ENCODE peak calls at places on chromosomes 5 and 9, in ten cellular contexts. H is stimulated activated CD4-positive, alpha-beta T cell treated with anti-CD3 and anti-CD28 coated beads, Interleukin-15, amount 100 ng/mL, for 1 hour; W is ELR; A is T1000; Y is NCI-H1417; E is substantia nigra; K is H4; B is HTR-8/SVneo; C is endodermal cell; Z is mucosa of gallbladder. M is an unnamed sample.

GRCh38 chr9:4328723-4329122 is 28.9 kb upstream of the GLIS3 start:
- DNase-seq in H (no peak), W (peak), A (no peak), Y (no peak), E (no peak), K (no peak), B (no peak), C (no peak), Z (no peak), M (no peak)

GRCh38 chr9:87751423-87751822 is 25.5 kb downstream of the CTSL start:
- DNase-seq in H (no peak), W (no peak), A (no peak), Y (no peak), E (no peak), K (no peak), B (no peak), C (no peak), Z (peak), M (no peak)

GRCh38 chr9:16434522-16434921 is 435.9 kb downstream of the BNC2 start:
- DNase-seq in H (no peak), W (peak), A (no peak), Y (no peak), E (no peak), K (no peak), B (no peak), C (no peak), Z (no peak), M (no peak)

GRCh38 chr5:143693691-143694252 is 118.2 kb upstream of the HMHB1 start:
- DNase-seq in H (no peak), W (no peak), A (no peak), Y (no peak), E (no peak), K (no peak), B (no peak), C (no peak), Z (no peak), M (no peak)

GRCh38 chr5:140258016-140258415 is 44.9 kb downstream of the PFDN1 start:
- DNase-seq in H (no peak), W (peak), A (no peak), Y (no peak), E (no peak), K (no peak), B (no peak), C (no peak), Z (no peak), M (peak)

GRCh38 chr5:69528015-69528414 is 32.0 kb upstream of the GTF2H2C start:
- DNase-seq in H (no peak), W (no peak), A (no peak), Y (no peak), E (no peak), K (no peak), B (no peak), C (no peak), Z (no peak), M (no peak)

GRCh38 chr9:113649855-113650206 is 186.3 kb downstream of the RGS3 start:
- DNase-seq in H (no peak), W (no peak), A (no peak), Y (no peak), E (no peak), K (no peak), B (no peak), C (no peak), Z (no peak), M (no peak)

GRCh38 chr5:168877132-168877895 is 298.1 kb upstream of the PANK3 start:
- DNase-seq in H (no peak), W (no peak), A (no peak), Y (peak), E (no peak), K (no peak), B (no peak), C (no peak), Z (peak), M (no peak)

GRCh38 chr5:445591-445990 is 2.6 kb downstream of the EXOC3 start:
- DNase-seq in H (no peak), W (no peak), A (no peak), Y (no peak), E (no peak), K (no peak), B (no peak), C (no peak), Z (no peak), M (no peak)

GRCh38 chr5:10323588-10324488 is 16.1 kb upstream of the CMBL start:
- DNase-seq in H (no peak), W (no peak), A (no peak), Y (peak), E (no peak), K (peak), B (no peak), C (peak), Z (no peak), M (no peak)

GRCh38 chr9:108552459-108553040 is 303.2 kb downstream of the ACTL7B start:
- DNase-seq in H (no peak), W (peak), A (no peak), Y (no peak), E (no peak), K (peak), B (no peak), C (no peak), Z (peak), M (no peak)

GRCh38 chr5:163976691-163977090 is 471.3 kb downstream of the MAT2B start:
- DNase-seq in H (no peak), W (peak), A (no peak), Y (no peak), E (no peak), K (no peak), B (no peak), C (no peak), Z (no peak), M (no peak)

GRCh38 chr5:64958757-64959391 is 190.1 kb downstream of the CWC27 start:
- DNase-seq in H (no peak), W (peak), A (no peak), Y (no peak), E (no peak), K (peak), B (peak), C (no peak), Z (no peak), M (no peak)

GRCh38 chr9:113737414-113738271 is 138.5 kb upstream of the ZNF618 start:
- DNase-seq in H (no peak), W (peak), A (no peak), Y (no peak), E (no peak), K (peak), B (peak), C (peak), Z (peak), M (no peak)

GRCh38 chr5:123835421-123835820 is 323.4 kb downstream of the CSNK1G3 start:
- DNase-seq in H (no peak), W (no peak), A (no peak), Y (no peak), E (no peak), K (peak), B (no peak), C (no peak), Z (no peak), M (no peak)

GRCh38 chr5:57715296-57715695 is 232.7 kb upstream of the ACTBL2 start:
- DNase-seq in H (no peak), W (peak), A (no peak), Y (no peak), E (no peak), K (peak), B (no peak), C (no peak), Z (no peak), M (peak)

GRCh38 chr5:142966146-142966455 is 195.9 kb downstream of the ARHGAP26 start:
- DNase-seq in H (no peak), W (no peak), A (no peak), Y (no peak), E (no peak), K (no peak), B (no peak), C (no peak), Z (no peak), M (no peak)